ENCODE peak calls at places on chromosomes 12 and 14, in five cellular contexts. E, Y, H, K and P are unnamed samples.

GRCh38 chr12:7108042-7108927 is 729 bp downstream of the C1RL start:
- DNase-seq in E (peak; percentile 70), Y (peak; percentile 18), H (no peak), K (peak; percentile 83), P (no peak)

GRCh38 chr12:63782466-63782865 is 2.8 kb downstream of the RXYLT1 start:
- DNase-seq in E (no peak), Y (no peak), H (no peak), K (no peak), P (no peak)

GRCh38 chr12:105487961-105488360 is 157.5 kb downstream of the C12orf75 start:
- DNase-seq in E (no peak), Y (no peak), H (no peak), K (no peak), P (no peak)

GRCh38 chr14:73764406-73764805 is 50.2 kb upstream of the PNMA1 start:
- DNase-seq in E (no peak), Y (no peak), H (no peak), K (no peak), P (no peak)

GRCh38 chr12:98698603-98699463 is 53.7 kb downstream of the APAF1 start:
- DNase-seq in E (no peak), Y (no peak), H (peak; percentile 11), K (peak; percentile 34), P (no peak)

GRCh38 chr12:65300679-65301349 is 22.3 kb downstream of the MSRB3 start:
- DNase-seq in E (no peak), Y (no peak), H (no peak), K (no peak), P (no peak)

GRCh38 chr12:116172224-116172849 is 105.2 kb downstream of the MED13L start:
- DNase-seq in E (no peak), Y (no peak), H (no peak), K (no peak), P (no peak)

GRCh38 chr14:101992708-101993107 is 28.3 kb downstream of the DYNC1H1 start:
- DNase-seq in E (no peak), Y (no peak), H (no peak), K (no peak), P (no peak)

GRCh38 chr12:132121283-132121682 is 22.8 kb downstream of the DDX51 start:
- DNase-seq in E (no peak), Y (no peak), H (no peak), K (no peak), P (no peak)

GRCh38 chr12:29751676-29752075 is 32.1 kb downstream of the TMTC1 start:
- DNase-seq in E (no peak), Y (no peak), H (no peak), K (no peak), P (no peak)

GRCh38 chr12:47394070-47394469 is 311.8 kb downstream of the RPAP3 start:
- DNase-seq in E (no peak), Y (no peak), H (no peak), K (no peak), P (no peak)

GRCh38 chr14:77140343-77140936 is 1.2 kb downstream of the ZDHHC22 start:
- DNase-seq in E (no peak), Y (no peak), H (no peak), K (no peak), P (no peak)

GRCh38 chr14:37650356-37651037 is 55.1 kb downstream of the TTC6 start:
- DNase-seq in E (no peak), Y (no peak), H (no peak), K (no peak), P (no peak)

GRCh38 chr12:125125271-125125670 is 60.0 kb downstream of the AACS start:
- DNase-seq in E (no peak), Y (no peak), H (no peak), K (no peak), P (no peak)

GRCh38 chr12:49609875-49610154 is 4.4 kb upstream of the FAM186B start:
- DNase-seq in E (no peak), Y (no peak), H (no peak), K (no peak), P (no peak)

GRCh38 chr12:122099280-122099749 is 20.8 kb downstream of the MLXIP start:
- DNase-seq in E (no peak), Y (no peak), H (no peak), K (no peak), P (no peak)

GRCh38 chr12:92503977-92504966 is 198.5 kb upstream of the PLEKHG7 start:
- DNase-seq in E (no peak), Y (no peak), H (no peak), K (peak; percentile 55), P (no peak)

GRCh38 chr14:36513012-36513420 is 7.0 kb downstream of the NKX2-1 start:
- DNase-seq in E (no peak), Y (no peak), H (no peak), K (no peak), P (no peak)

GRCh38 chr12:53676715-53677611 is 1.1 kb upstream of the ATP5MC2 start:
- DNase-seq in E (peak; percentile 18), Y (no peak), H (no peak), K (peak; percentile 33), P (no peak)

GRCh38 chr14:99677231-99677891 is 6.7 kb upstream of the CYP46A1 start:
- DNase-seq in E (no peak), Y (no peak), H (no peak), K (no peak), P (no peak)

GRCh38 chr12:68911197-68911718 is 21.7 kb downstream of the CPM start:
- DNase-seq in E (no peak), Y (no peak), H (no peak), K (no peak), P (no peak)

GRCh38 chr14:92696356-92696755 is 52.1 kb downstream of the LGMN start:
- DNase-seq in E (no peak), Y (no peak), H (no peak), K (no peak), P (no peak)

GRCh38 chr12:42705863-42706262 is 116.3 kb upstream of the PRICKLE1 start:
- DNase-seq in E (no peak), Y (no peak), H (peak; percentile 91), K (peak; percentile 76), P (peak; percentile 90)

GRCh38 chr14:51219473-51220448 is 20.3 kb upstream of the TMX1 start:
- DNase-seq in E (no peak), Y (no peak), H (no peak), K (no peak), P (no peak)

GRCh38 chr12:110233212-110233903 is 47.7 kb upstream of the ATP2A2 start:
- DNase-seq in E (no peak), Y (no peak), H (no peak), K (no peak), P (no peak)

GRCh38 chr12:57833672-57834071 is 12.9 kb downstream of the CTDSP2 start:
- DNase-seq in E (no peak), Y (no peak), H (no peak), K (no peak), P (no peak)

GRCh38 chr12:57834086-57834876 is 12.2 kb downstream of the CTDSP2 start:
- DNase-seq in E (no peak), Y (no peak), H (no peak), K (no peak), P (no peak)

GRCh38 chr12:57836442-57837375 is 9.8 kb downstream of the CTDSP2 start:
- DNase-seq in E (no peak), Y (peak; percentile 58), H (peak; percentile 46), K (peak; percentile 78), P (peak; percentile 86)

GRCh38 chr12:57837779-57838562 is 8.6 kb downstream of the CTDSP2 start:
- DNase-seq in E (no peak), Y (no peak), H (no peak), K (peak; percentile 62), P (no peak)

GRCh38 chr12:57835366-57836288 is 10.9 kb downstream of the CTDSP2 start:
- DNase-seq in E (no peak), Y (no peak), H (no peak), K (no peak), P (no peak)
- TF ChIP-seq CTCF in E (no peak), Y (no peak), H (no peak), K (no peak), P (no peak)

DNA sequence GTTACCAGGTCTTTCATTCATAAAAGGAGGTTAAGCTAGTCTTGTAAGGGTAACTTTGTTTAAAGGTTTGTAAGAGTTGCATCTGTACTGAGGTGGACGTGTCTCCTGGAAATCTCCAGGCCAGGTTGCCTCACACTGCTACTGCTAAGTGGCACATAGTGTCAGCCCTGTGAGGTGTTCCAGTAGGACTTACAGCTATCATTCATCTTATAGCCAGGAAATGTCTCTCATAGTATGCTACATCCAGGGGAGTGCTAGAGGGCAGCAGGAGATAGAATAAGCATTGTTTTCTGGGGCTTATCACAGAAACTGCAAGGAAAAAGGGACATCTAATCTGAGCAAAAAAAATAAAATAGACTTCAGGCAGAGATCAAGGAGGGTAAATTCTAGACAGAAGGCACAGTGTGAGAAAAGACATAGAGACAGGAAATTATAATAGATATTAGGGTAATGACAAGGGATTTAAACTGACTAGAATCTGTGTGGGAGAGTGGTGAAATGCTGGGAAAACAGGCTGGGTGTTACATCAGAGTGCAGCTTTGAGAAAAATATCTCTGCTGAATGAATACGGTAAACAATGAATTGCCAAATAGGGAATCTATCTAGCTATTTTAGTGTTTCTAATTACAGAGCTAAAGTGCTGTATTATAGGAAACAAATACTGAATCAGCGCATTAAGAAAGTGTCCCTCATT is 205.0 kb upstream of the ABCD2 start:
- DNase-seq in E (no peak), Y (no peak), H (no peak), K (no peak), P (no peak)
- TF ChIP-seq CTCF in E (no peak), Y (no peak), H (no peak), K (no peak), P (no peak)

GRCh38 chr14:80867091-80867490 is 74.4 kb downstream of the CEP128 start:
- DNase-seq in E (no peak), Y (no peak), H (no peak), K (no peak), P (no peak)

GRCh38 chr14:80865565-80865964 is 76.0 kb downstream of the CEP128 start:
- DNase-seq in E (no peak), Y (no peak), H (no peak), K (no peak), P (no peak)

GRCh38 chr14:80867798-80868197 is 73.7 kb downstream of the CEP128 start:
- DNase-seq in E (no peak), Y (no peak), H (no peak), K (no peak), P (no peak)

GRCh38 chr14:80862983-80863382 is 78.6 kb downstream of the CEP128 start:
- DNase-seq in E (no peak), Y (no peak), H (no peak), K (no peak), P (no peak)
- TF ChIP-seq CTCF in E (no peak), Y (no peak), H (peak; percentile 46), K (no peak), P (peak; percentile 65)

DNA sequence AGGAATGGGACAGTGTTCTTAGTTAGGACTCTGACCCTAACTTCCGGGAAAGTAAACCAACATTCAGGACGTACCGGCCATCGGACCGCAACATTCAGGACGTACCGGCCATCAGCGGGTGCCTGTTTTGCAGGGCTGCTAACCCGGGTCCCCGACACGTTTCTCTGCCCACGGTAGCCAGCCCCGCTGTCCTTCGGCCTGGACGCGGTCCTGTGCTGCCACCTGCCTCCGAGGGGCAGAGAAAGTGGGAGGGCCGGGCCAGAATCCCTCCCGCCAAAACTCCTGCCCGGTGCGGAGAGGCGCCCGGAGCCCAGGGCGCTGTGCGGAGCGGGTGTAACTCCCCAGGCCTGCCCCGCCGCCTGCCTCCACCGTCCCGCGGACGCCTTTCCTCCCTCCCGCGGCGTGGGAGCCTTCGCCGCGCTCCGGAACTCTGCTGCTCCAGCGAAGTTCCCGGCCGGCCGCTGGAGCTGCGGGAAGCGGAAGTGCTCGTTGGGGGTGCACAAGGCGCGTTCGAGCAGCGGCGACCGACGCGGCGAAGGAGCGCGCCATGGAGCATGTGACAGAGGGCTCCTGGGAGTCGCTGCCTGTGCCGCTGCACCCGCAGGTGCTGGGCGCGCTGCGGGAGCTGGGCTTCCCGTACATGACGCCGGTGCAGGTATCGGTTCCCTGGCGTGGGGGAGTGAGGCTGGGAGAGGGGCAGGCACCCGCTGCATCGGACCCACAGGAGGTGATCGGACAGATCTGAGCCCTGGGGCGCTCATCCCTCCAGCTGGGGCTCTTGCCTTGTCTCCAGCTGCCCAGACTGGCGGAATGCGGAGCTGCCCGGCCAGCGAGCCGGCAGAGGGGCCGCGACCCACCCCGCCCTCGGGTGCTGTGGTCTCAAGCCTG is at the start of gene DDX55:
- DNase-seq in E (peak; percentile 66), Y (peak; percentile 74), H (peak; percentile 47), K (peak; percentile 77), P (peak; percentile 93)
- TF ChIP-seq CTCF in E (peak; percentile 58), Y (no peak), H (peak; percentile 38), K (peak; percentile 46), P (peak; percentile 69)